ENCODE peak calls at places on chromosomes 3 and 15, in seven cellular contexts. H, K, D, I, S, E and G are unnamed samples.

GRCh38 chr3:39435006-39435748 is 28.7 kb downstream of the RPSA start:
- DNase-seq in D (no peak), I (no peak), K (no peak), E (no peak), S (no peak), H (no peak), G (no peak)

GRCh38 chr3:188507244-188507720 is 353.3 kb downstream of the LPP start:
- DNase-seq in D (no peak), H (no peak), S (peak; percentile 95), K (peak; percentile 79), E (peak; percentile 81), I (peak; percentile 93), G (peak; percentile 91)

GRCh38 chr3:152524198-152525140 is 255.7 kb downstream of the MBNL1 start:
- DNase-seq in H (peak; percentile 9), I (peak; percentile 79), D (peak; percentile 61), E (peak; percentile 45), S (peak; percentile 63), K (peak; percentile 28), G (peak; percentile 17)

GRCh38 chr3:197718904-197719303 is 17.8 kb downstream of the RUBCN start:
- DNase-seq in D (peak; percentile 92), I (peak; percentile 40), S (peak; percentile 71), H (peak; percentile 83), E (peak; percentile 89), K (no peak), G (peak; percentile 43)

GRCh38 chr3:65018801-65019200 is 331.0 kb upstream of the ADAMTS9 start:
- DNase-seq in I (no peak), H (no peak), E (no peak), S (no peak), K (no peak), D (no peak), G (no peak)

GRCh38 chr3:113242091-113242581 is 30.8 kb downstream of the BOC start:
- DNase-seq in S (peak; percentile 84), K (no peak), I (peak; percentile 38), E (peak; percentile 25), D (no peak), H (no peak), G (peak; percentile 64)

GRCh38 chr15:77030042-77030927 is 35.4 kb downstream of the PSTPIP1 start:
- DNase-seq in K (no peak), E (no peak), H (no peak), D (no peak), S (no peak), I (no peak), G (no peak)

GRCh38 chr3:43162573-43163084 is 56.8 kb upstream of the POMGNT2 start:
- DNase-seq in D (no peak), H (no peak), E (no peak), I (no peak), S (no peak), K (no peak), G (no peak)

GRCh38 chr3:43707998-43708397 is 17.3 kb downstream of the ABHD5 start:
- DNase-seq in H (peak; percentile 70), K (no peak), I (peak; percentile 74), D (peak; percentile 33), S (peak; percentile 86), E (peak; percentile 92), G (peak; percentile 68)

GRCh38 chr3:172869797-172870518 is 119.4 kb downstream of the ECT2 start:
- DNase-seq in D (no peak), K (no peak), H (no peak), E (no peak), S (no peak), I (peak; percentile 42), G (no peak)

GRCh38 chr15:29888651-29889050 is 66.4 kb upstream of the TJP1 start:
- DNase-seq in D (peak; percentile 14), H (no peak), K (no peak), E (peak; percentile 40), S (no peak), I (peak; percentile 73), G (no peak)

GRCh38 chr3:138114988-138115971 is at the start of gene DZIP1L:
- DNase-seq in H (peak; percentile 54), E (peak; percentile 43), D (peak; percentile 57), I (peak; percentile 75), K (peak; percentile 38), S (peak; percentile 67), G (no peak)

GRCh38 chr3:99839613-99840012 is 22.0 kb downstream of the CMSS1 start:
- DNase-seq in H (no peak), E (no peak), D (no peak), K (no peak), S (no peak), I (no peak), G (no peak)

GRCh38 chr3:72123908-72124441 is 339.0 kb upstream of the PROK2 start:
- DNase-seq in S (peak; percentile 92), E (peak; percentile 65), I (peak; percentile 93), K (peak; percentile 20), D (peak; percentile 87), H (peak; percentile 86), G (peak; percentile 64)

GRCh38 chr3:67783281-67784250 is 129.2 kb upstream of the SUCLG2 start:
- DNase-seq in K (no peak), H (no peak), I (no peak), E (no peak), D (no peak), S (peak; percentile 2), G (no peak)

GRCh38 chr3:60336061-60336460 is 915.2 kb downstream of the FHIT start:
- DNase-seq in H (no peak), I (no peak), K (no peak), E (no peak), D (no peak), S (no peak), G (no peak)

GRCh38 chr15:73153447-73153846 is 101.2 kb downstream of the NEO1 start:
- DNase-seq in K (no peak), I (no peak), E (no peak), H (no peak), S (no peak), D (no peak), G (no peak)

GRCh38 chr15:73153024-73153423 is 100.8 kb downstream of the NEO1 start:
- DNase-seq in H (no peak), D (no peak), E (no peak), K (no peak), S (no peak), I (no peak), G (no peak)

GRCh38 chr15:73150831-73151230 is 98.6 kb downstream of the NEO1 start:
- DNase-seq in I (no peak), H (no peak), S (no peak), K (no peak), E (no peak), D (no peak), G (no peak)

GRCh38 chr15:73156431-73157191 is 104.3 kb downstream of the NEO1 start:
- DNase-seq in K (no peak), H (no peak), I (no peak), E (no peak), S (no peak), D (no peak), G (no peak)
- TF ChIP-seq CTCF in K (no peak), H (no peak), I (no peak), E (no peak), S (no peak), D (no peak), G (no peak)

GRCh38 chr3:150763841-150764483 is 993 bp upstream of the SIAH2 start:
- DNase-seq in S (peak; percentile 65), I (peak; percentile 74), H (peak; percentile 55), E (peak; percentile 48), K (no peak), D (peak; percentile 74), G (peak; percentile 21)
- TF ChIP-seq CTCF in S (peak; percentile 62), I (peak; percentile 67), H (peak; percentile 79), E (peak; percentile 70), K (peak; percentile 62), D (peak; percentile 48), G (peak; percentile 56)

GRCh38 chr3:57949779-57950618 is 58.2 kb upstream of the FLNB start:
- DNase-seq in H (peak; percentile 60), K (no peak), D (peak; percentile 56), E (peak; percentile 43), S (peak; percentile 31), I (no peak), G (no peak)
- TF ChIP-seq CTCF in H (peak; percentile 35), K (peak; percentile 0), D (peak; percentile 25), E (peak; percentile 63), S (peak; percentile 38), I (peak; percentile 14), G (peak; percentile 42)

DNA sequence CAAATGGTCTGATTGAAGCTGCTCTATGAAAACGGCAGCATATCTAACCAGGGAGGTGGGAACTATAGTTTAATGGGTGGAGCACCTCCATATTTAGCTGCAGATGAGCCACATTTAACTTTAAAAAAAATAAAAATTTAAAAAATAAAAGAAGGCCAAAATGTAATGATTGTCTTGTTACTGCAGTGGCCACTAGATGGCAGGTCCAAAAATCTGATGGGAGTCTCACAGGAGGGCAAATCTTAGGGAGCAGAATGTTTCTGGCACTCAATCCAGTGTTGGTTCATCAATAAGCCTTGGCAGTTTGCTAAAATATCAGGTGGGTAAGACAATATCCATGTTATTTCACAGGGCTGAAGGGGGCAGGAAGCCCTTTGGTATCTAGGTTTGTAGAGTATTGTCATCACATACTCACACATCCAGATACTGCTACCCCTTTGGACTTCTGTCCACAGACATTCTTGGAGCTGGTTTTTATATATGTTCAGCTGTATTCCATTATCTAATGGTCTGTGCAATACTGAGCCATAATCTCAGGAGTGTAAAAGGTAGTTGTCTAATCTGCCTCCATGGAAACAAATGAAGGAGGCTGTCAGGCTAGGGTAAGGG is 233.3 kb downstream of the TIGIT start:
- DNase-seq in K (no peak), H (peak; percentile 10), S (peak; percentile 41), E (peak; percentile 14), I (peak; percentile 46), D (peak; percentile 14), G (no peak)
- TF ChIP-seq CTCF in K (peak; percentile 55), H (peak; percentile 24), S (peak; percentile 70), E (peak; percentile 88), I (peak; percentile 63), D (peak; percentile 63), G (peak; percentile 64)

DNA sequence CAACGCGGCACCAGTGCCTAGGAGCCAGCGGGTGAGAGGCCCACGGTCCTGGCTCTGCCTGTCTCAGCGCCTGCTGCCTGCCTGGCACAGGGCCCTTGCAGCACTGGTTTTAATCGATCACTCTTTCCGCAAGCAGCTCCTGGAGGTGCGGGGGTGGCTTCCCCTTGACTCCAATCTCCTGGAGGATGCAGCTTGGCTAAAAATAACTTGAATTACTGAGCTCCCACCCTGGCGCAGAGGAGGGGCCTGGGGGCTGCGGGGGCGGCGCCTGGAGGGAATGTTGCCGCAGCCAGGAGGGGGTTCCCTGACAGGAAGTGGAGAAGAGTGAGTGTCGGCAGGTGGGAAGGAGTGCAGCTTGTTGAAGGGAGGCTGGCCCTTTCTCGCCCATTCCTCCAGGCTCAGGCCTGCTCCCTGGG is 9.9 kb upstream of the RPL29 start:
- DNase-seq in E (no peak), S (peak; percentile 48), H (peak; percentile 25), K (peak; percentile 27), I (peak; percentile 65), D (no peak), G (no peak)
- TF ChIP-seq CTCF in E (no peak), S (no peak), H (no peak), K (no peak), I (no peak), D (no peak), G (no peak)

DNA sequence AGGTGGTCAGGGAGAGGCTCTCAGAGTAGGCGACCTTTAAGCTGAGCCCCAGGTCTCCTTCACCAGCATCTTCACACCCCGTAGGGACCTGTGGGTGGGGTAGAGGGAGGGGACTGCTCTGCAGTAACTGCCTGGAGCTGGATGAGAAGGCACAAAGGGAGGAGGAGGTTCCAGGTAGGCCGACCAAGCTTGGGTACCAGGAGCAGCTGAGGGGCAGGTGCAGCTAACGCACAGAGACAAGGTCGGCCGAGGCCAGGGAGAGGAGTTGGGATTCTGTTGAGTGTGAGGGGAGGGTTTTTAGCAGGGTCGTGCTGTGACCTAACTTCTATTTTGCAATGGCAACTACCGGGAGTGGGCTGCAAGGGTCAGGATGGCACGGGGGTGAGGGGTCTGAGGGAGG is 5.9 kb upstream of the GRIP2 start:
- DNase-seq in D (no peak), I (no peak), H (no peak), E (no peak), S (no peak), K (no peak), G (no peak)
- TF ChIP-seq CTCF in D (no peak), I (no peak), H (no peak), E (no peak), S (no peak), K (no peak), G (no peak)